ENCODE peak calls at places on chromosomes 5 and 9, in ten cellular contexts. R is M059J; P is GM23248; U is Right ventricle myocardium superior; V is IMR-90; N is astrocyte; C is cardiac muscle cell; G is GM19239; B is stimulated activated CD4-positive, alpha-beta T cell treated with anti-CD3 and anti-CD28 coated beads, Interleukin-12 subunit alpha, Interleukin-12 subunit beta, amount 100 ng/mL, for 4 hours; D is HEK293T. E is an unnamed sample.

GRCh38 chr5:31106259-31106658 is 87.2 kb upstream of the CDH6 start:
- DNase-seq in V (no peak), N (peak; percentile 69), R (no peak), C (no peak), B (no peak), G (no peak), U (no peak), P (no peak), D (no peak), E (no peak)

GRCh38 chr9:126673689-126674364 is 60.1 kb downstream of the LMX1B start:
- DNase-seq in D (no peak), B (no peak), G (no peak), C (no peak), V (peak; percentile 2), N (no peak), U (no peak), R (no peak), P (peak; percentile 20), E (no peak)

GRCh38 chr9:122050167-122050566 is 42.9 kb downstream of the TTLL11 start:
- DNase-seq in D (no peak), N (no peak), G (no peak), R (no peak), U (no peak), C (no peak), P (no peak), B (no peak), V (no peak), E (no peak)

GRCh38 chr9:97176206-97176605 is 131.3 kb upstream of the CCDC180 start:
- DNase-seq in P (no peak), V (no peak), C (peak; percentile 41), B (no peak), D (no peak), U (no peak), N (no peak), R (no peak), G (no peak), E (no peak)

GRCh38 chr5:50905996-50906395 is 239.6 kb downstream of the PARP8 start:
- DNase-seq in V (no peak), B (no peak), D (no peak), G (no peak), U (no peak), N (no peak), R (no peak), P (no peak), C (no peak), E (no peak)

GRCh38 chr9:127283917-127284316 is 19.3 kb downstream of the GARNL3 start:
- DNase-seq in G (no peak), V (peak; percentile 51), C (peak; percentile 60), U (peak; percentile 52), D (no peak), R (peak; percentile 41), P (peak; percentile 62), N (peak; percentile 16), B (peak; percentile 6), E (no peak)

GRCh38 chr5:43221502-43221901 is 29.5 kb downstream of the NIM1K start:
- DNase-seq in B (no peak), U (no peak), C (no peak), R (no peak), P (no peak), V (no peak), D (no peak), G (no peak), N (no peak), E (no peak)

GRCh38 chr5:108340131-108340530 is 41.8 kb downstream of the FBXL17 start:
- DNase-seq in B (no peak), P (no peak), V (no peak), C (no peak), G (no peak), D (no peak), U (no peak), N (no peak), R (no peak), E (no peak)

GRCh38 chr9:111891910-111892499 is 4.6 kb upstream of the UGCG start:
- DNase-seq in C (no peak), P (no peak), D (no peak), V (no peak), R (peak; percentile 66), B (no peak), N (no peak), U (no peak), G (peak; percentile 18), E (no peak)

GRCh38 chr5:161306354-161306990 is 240.1 kb downstream of the GABRB2 start:
- DNase-seq in C (no peak), P (no peak), B (no peak), V (no peak), N (no peak), R (no peak), U (no peak), G (no peak), D (no peak), E (no peak)

GRCh38 chr9:89153618-89154017 is 25.0 kb downstream of the SHC3 start:
- DNase-seq in V (peak; percentile 94), R (peak; percentile 95), U (no peak), C (peak; percentile 61), D (no peak), N (peak; percentile 91), P (peak; percentile 95), G (no peak), B (no peak), E (no peak)

GRCh38 chr9:70832487-70832886 is 288.9 kb downstream of the TRPM3 start:
- DNase-seq in U (no peak), V (no peak), C (peak; percentile 8), R (peak; percentile 4), N (no peak), G (no peak), D (no peak), B (no peak), P (peak; percentile 41), E (no peak)

GRCh38 chr5:7592910-7593309 is 197.0 kb downstream of the ADCY2 start:
- DNase-seq in C (no peak), U (no peak), V (no peak), B (no peak), P (peak; percentile 22), D (peak; percentile 12), G (no peak), R (peak; percentile 3), N (no peak), E (no peak)